ENCODE peak calls at places on chromosome 22, in five cellular contexts. E, Z, P, G and C are unnamed samples. For H3K9me3, the result is how much of the 10 kb centered on the place peaks cover.

GRCh38 chr22:22752556-22753477 is 108.4 kb downstream of the GGTLC2 start:
- DNase-seq in E (peak), Z (no peak), P (no peak), G (no peak), C (no peak)

GRCh38 chr22:24051568-24051967 is 40.5 kb downstream of the CABIN1 start:
- DNase-seq in E (no peak), Z (no peak), P (no peak), G (no peak), C (no peak)

GRCh38 chr22:23779083-23779482 is 6.4 kb downstream of the MMP11 start:
- DNase-seq in E (no peak), Z (no peak), P (no peak), G (no peak), C (no peak)

GRCh38 chr22:39414886-39415285 is 15.3 kb downstream of the TAB1 start:
- DNase-seq in E (no peak), Z (no peak), P (no peak), G (no peak), C (no peak)

GRCh38 chr22:20606041-20606783 is 98.8 kb downstream of the MED15 start:
- DNase-seq in E (peak), Z (no peak), P (peak), G (peak), C (no peak)

GRCh38 chr22:24391836-24392217 is 35.6 kb upstream of the ADORA2A start:
- DNase-seq in E (peak), Z (no peak), P (no peak), G (no peak), C (no peak)

GRCh38 chr22:30516731-30517130 is 11.2 kb upstream of the SEC14L4 start:
- DNase-seq in E (no peak), Z (no peak), P (no peak), G (no peak), C (no peak)

GRCh38 chr22:19776433-19777031 is 16.0 kb downstream of the TBX1 start:
- DNase-seq in E (no peak), Z (no peak), P (no peak), G (no peak), C (no peak)

GRCh38 chr22:24482586-24482985 is 12.5 kb upstream of the UPB1 start:
- DNase-seq in E (no peak), Z (no peak), P (no peak), G (no peak), C (no peak)

GRCh38 chr22:23889620-23890019 is 4.6 kb upstream of the MIF start:
- DNase-seq in E (no peak), Z (no peak), P (no peak), G (no peak), C (no peak)

GRCh38 chr22:35743466-35743865 is 25.8 kb downstream of the APOL5 start:
- DNase-seq in E (no peak), Z (no peak), P (no peak), G (no peak), C (no peak)

GRCh38 chr22:36872084-36872483 is 11.3 kb downstream of the NCF4 start:
- DNase-seq in E (no peak), Z (no peak), P (no peak), G (no peak), C (no peak)

GRCh38 chr22:25169278-25170031 is 30.2 kb upstream of the CRYBB3 start:
- DNase-seq in E (no peak), Z (no peak), P (no peak), G (peak), C (no peak)

GRCh38 chr22:25536578-25536977 is 27.9 kb upstream of the GRK3 start:
- DNase-seq in E (no peak), Z (no peak), P (no peak), G (peak), C (no peak)

GRCh38 chr22:40463727-40464126 is 93.3 kb downstream of the SGSM3 start:
- DNase-seq in E (no peak), Z (no peak), P (no peak), G (no peak), C (no peak)

GRCh38 chr22:34917239-34917638 is 148.7 kb upstream of the ISX start:
- DNase-seq in E (no peak), Z (no peak), P (no peak), G (no peak), C (no peak)

GRCh38 chr22:25651332-25651731 is 86.9 kb downstream of the GRK3 start:
- DNase-seq in E (no peak), Z (no peak), P (no peak), G (no peak), C (no peak)

GRCh38 chr22:26711205-26711958 is 54.0 kb downstream of the MIAT start:
- DNase-seq in E (peak), Z (no peak), P (peak), G (no peak), C (no peak)

GRCh38 chr22:42985541-42985925 is 29.4 kb downstream of the PACSIN2 start:
- DNase-seq in E (no peak), Z (no peak), P (no peak), G (no peak), C (no peak)

GRCh38 chr22:21738966-21739365 is 3.4 kb upstream of the YPEL1 start:
- DNase-seq in E (no peak), Z (no peak), P (no peak), G (no peak), C (no peak)

GRCh38 chr22:47292546-47293320 is 530.3 kb downstream of the TBC1D22A start:
- DNase-seq in E (no peak), Z (no peak), P (no peak), G (peak), C (peak)

GRCh38 chr22:47291565-47292495 is 529.4 kb downstream of the TBC1D22A start:
- DNase-seq in E (no peak), Z (no peak), P (no peak), G (no peak), C (peak)

GRCh38 chr22:47294222-47294532 is 531.7 kb downstream of the TBC1D22A start:
- DNase-seq in E (no peak), Z (no peak), P (no peak), G (no peak), C (no peak)

GRCh38 chr22:47294571-47294970 is 532.1 kb downstream of the TBC1D22A start:
- DNase-seq in E (no peak), Z (no peak), P (no peak), G (no peak), C (no peak)

DNA sequence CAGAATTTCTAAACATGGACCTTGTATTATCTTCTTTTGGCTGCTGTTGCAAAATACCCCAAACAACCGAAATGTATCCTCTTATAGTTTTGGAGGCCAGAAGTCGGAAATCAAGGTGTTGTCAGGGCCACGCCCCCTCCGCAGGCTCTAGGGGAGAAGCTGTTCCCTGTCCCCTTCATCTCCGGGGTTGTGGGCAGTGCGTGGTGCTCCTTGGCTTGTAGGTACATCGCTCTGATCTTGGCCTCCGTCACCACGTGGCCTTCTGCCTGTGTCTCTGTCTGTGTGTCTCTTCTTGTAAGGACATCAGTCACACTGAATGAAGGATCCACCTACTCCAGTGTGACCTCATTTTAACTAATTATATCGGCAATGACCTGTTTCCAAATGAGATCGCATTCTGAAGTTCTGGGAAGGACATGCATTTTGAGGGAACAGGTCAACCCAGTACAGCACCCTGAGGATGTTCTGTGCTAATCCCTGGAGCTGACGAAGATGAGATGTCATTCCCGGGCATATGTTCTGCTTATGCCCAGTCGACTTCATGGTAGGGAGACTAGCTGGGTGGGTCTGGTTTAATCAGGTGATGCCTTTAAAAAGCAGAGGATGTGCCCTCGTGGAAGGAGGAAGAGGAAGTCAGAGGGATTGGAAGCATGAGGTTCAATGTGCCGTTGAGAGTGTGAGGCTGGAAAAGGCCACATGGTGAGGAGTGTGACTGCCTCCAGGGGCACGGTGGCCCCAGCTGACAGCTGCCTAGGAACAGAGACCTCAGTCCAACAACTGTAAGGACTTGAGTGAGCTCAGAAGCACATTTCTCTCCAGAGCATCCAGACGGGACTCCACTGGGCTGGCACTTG is 531.1 kb downstream of the TBC1D22A start:
- DNase-seq in E (no peak), Z (no peak), P (no peak), G (no peak), C (no peak)
- H3K9me3 ChIP-seq in E (under half), Z (under half), P (under half), G (under half), C (under half)

DNA sequence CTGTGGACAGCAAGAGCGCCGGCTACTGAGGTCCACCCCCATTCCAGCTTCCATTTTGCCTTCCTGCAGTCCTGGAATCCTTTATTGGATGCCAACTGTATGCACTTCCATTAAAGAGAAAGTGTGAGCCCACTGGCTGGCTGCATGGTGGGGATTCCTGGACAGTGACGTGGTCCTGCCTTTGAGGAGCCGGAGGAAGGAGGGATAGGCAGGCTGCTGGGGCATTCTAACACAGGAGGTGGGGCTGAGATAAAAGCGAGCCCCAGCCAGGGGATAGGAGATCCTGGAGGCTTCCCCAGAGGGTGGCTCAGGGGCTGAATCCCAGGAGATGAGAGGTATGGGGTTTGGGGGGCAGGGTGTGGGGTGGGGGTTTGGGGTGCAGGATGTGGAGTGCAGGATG is 984.7 kb downstream of the BRD1 start:
- DNase-seq in E (no peak), Z (no peak), P (no peak), G (no peak), C (no peak)
- H3K9me3 ChIP-seq in E (half or more), Z (under half), P (under half), G (under half), C (under half)

GRCh38 chr22:47472636-47473035 is 710.2 kb downstream of the TBC1D22A start:
- DNase-seq in E (no peak), Z (no peak), P (no peak), G (no peak), C (no peak)
- H3K9me3 ChIP-seq in E (under half), Z (under half), P (under half), G (under half), C (under half)

GRCh38 chr22:45485271-45485670 is 17.4 kb upstream of the FBLN1 start:
- DNase-seq in E (no peak), Z (no peak), P (no peak), G (no peak), C (no peak)
- H3K9me3 ChIP-seq in E (under half), Z (under half), P (under half), G (under half), C (under half)